ENCODE peak calls at places on chromosomes 6 and 20, in ten cellular contexts. X is sigmoid colon, C is breast epithelium, D is endothelial cell of umbilical vein, K is testis, M is transverse colon, O is A549, V is right lobe of liver, W is prostate gland, P is HCT116. L is an unnamed sample. For H3K4me1, the result is how much of the 10 kb centered on the place peaks cover.

GRCh38 chr6:155443168-155443567 is 12.5 kb downstream of the NOX3 start:
- DNase-seq in V (no peak), W (no peak), D (no peak), X (no peak), K (no peak), O (no peak), C (no peak), M (no peak), P (no peak), L (no peak)

GRCh38 chr6:52403627-52404026 is 16.5 kb upstream of the EFHC1 start:
- DNase-seq in P (no peak), O (no peak), X (no peak), W (peak), M (peak), K (no peak), V (no peak), D (no peak), C (peak), L (no peak)

GRCh38 chr20:10357974-10358373 is 76.0 kb downstream of the MKKS start:
- DNase-seq in K (no peak), M (no peak), D (peak), X (no peak), W (no peak), P (no peak), C (no peak), V (no peak), O (no peak), L (no peak)

GRCh38 chr6:149761438-149761837 is 11.9 kb downstream of the PCMT1 start:
- DNase-seq in P (no peak), M (no peak), W (no peak), C (no peak), O (no peak), X (no peak), V (no peak), K (no peak), D (no peak), L (no peak)

GRCh38 chr6:142482973-142483372 is 181.2 kb downstream of the ADGRG6 start:
- DNase-seq in X (no peak), W (no peak), P (no peak), M (no peak), D (no peak), K (no peak), V (no peak), C (no peak), O (no peak), L (no peak)

GRCh38 chr6:89610149-89610642 is 28.4 kb downstream of the LYRM2 start:
- DNase-seq in K (peak), X (peak), P (peak), V (peak), W (peak), D (peak), O (peak), C (peak), M (peak), L (peak)

GRCh38 chr20:8388707-8389106 is 256.6 kb downstream of the PLCB1 start:
- DNase-seq in P (no peak), V (no peak), K (no peak), M (no peak), W (no peak), C (no peak), D (no peak), O (no peak), X (no peak), L (no peak)

GRCh38 chr6:72305971-72306370 is 315.9 kb upstream of the KCNQ5 start:
- DNase-seq in D (no peak), O (no peak), V (no peak), W (no peak), C (no peak), M (no peak), P (no peak), K (no peak), X (no peak), L (no peak)

GRCh38 chr6:116251568-116252384 is 2.1 kb downstream of the TSPYL4 start:
- DNase-seq in D (peak), M (no peak), V (no peak), P (no peak), X (no peak), W (no peak), O (no peak), K (no peak), C (no peak), L (no peak)

GRCh38 chr20:19888269-19888669 is 128.9 kb upstream of the NAA20 start:
- DNase-seq in D (peak), W (peak), O (no peak), V (no peak), M (peak), K (no peak), C (no peak), P (no peak), X (peak), L (peak)

GRCh38 chr6:117265425-117266266 is at the start of gene VGLL2:
- DNase-seq in O (peak), V (peak), W (no peak), X (peak), P (no peak), C (no peak), M (peak), D (peak), K (peak), L (peak)

GRCh38 chr20:13947719-13948118 is 42.7 kb downstream of the SEL1L2 start:
- DNase-seq in C (no peak), O (no peak), K (no peak), P (no peak), M (no peak), D (no peak), X (no peak), W (no peak), V (no peak), L (no peak)

DNA sequence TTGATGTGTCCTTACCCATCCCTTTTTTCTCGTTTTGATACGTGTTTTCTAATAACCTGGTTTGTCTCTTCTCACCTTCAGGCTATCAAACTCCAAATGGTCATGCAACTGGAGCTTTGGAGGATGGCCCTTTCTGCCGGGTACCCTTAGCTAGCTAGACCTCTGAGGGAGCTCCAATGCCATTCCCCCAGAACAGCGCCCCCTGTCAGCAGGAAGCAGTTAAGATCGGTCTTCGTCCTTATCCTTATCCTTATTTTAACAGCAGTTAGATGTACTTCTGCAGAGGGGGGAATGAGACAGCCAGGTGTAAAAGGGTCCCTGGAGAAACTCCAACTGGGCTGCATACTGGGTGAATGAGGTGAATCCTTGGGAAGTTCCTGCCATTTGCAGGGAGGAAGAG is 37.2 kb downstream of the SEL1L2 start:
- DNase-seq in P (no peak), K (no peak), X (no peak), V (no peak), D (no peak), O (no peak), M (no peak), C (no peak), W (no peak), L (no peak)
- TF ChIP-seq CTCF in P (no peak), K (no peak), X (no peak), V (no peak), D (no peak), O (no peak), M (no peak), C (no peak), W (no peak), L (no peak)

DNA sequence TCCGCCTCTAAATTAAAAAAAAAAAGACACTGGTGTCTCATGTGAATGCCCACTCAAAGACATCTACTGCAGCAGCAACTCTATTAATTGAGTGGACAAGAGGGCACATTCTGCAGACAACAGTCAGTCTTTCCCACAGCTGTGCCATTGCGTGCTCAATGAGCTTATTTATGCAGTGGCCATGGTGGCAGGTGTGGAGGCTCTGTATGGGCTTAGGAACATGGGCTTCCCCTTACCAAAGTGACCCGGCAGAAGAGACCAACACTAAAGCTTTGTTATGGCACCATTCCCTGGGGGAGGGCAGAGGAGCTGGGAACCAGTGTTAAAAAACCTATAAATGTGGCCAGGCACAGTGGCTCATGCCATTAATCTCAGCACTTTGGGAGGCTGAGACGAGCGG is 4.2 kb upstream of the VAPB start:
- DNase-seq in X (no peak), C (no peak), P (no peak), D (no peak), V (no peak), W (no peak), K (no peak), O (no peak), M (no peak), L (no peak)
- TF ChIP-seq POLR2A in X (no peak), C (no peak), P (no peak), D (no peak), V (no peak), W (no peak), K (no peak), O (no peak), M (no peak), L (no peak)

GRCh38 chr20:40925829-40926228 is 102.8 kb upstream of the TOP1 start:
- DNase-seq in D (no peak), M (no peak), O (no peak), X (no peak), V (no peak), P (no peak), C (no peak), K (no peak), W (no peak), L (no peak)

GRCh38 chr20:40932436-40932835 is 96.2 kb upstream of the TOP1 start:
- DNase-seq in W (no peak), O (no peak), C (no peak), V (no peak), P (no peak), K (no peak), X (no peak), D (no peak), M (no peak), L (no peak)

GRCh38 chr20:40933758-40934157 is 94.9 kb upstream of the TOP1 start:
- DNase-seq in D (no peak), W (no peak), C (no peak), X (no peak), K (no peak), P (no peak), M (no peak), V (no peak), O (no peak), L (no peak)

GRCh38 chr20:40930561-40930960 is 98.1 kb upstream of the TOP1 start:
- DNase-seq in W (no peak), K (no peak), O (no peak), V (no peak), M (no peak), X (no peak), C (no peak), D (no peak), P (no peak), L (no peak)

GRCh38 chr20:40931348-40932044 is 97.1 kb upstream of the TOP1 start:
- DNase-seq in V (no peak), M (no peak), W (no peak), C (no peak), O (no peak), P (no peak), D (no peak), K (no peak), X (no peak), L (no peak)
- H3K4me1 ChIP-seq in V (under half), M (under half), W (under half), C (under half), O (under half), P (under half), D (under half), K (under half), X (under half), L (under half)

DNA sequence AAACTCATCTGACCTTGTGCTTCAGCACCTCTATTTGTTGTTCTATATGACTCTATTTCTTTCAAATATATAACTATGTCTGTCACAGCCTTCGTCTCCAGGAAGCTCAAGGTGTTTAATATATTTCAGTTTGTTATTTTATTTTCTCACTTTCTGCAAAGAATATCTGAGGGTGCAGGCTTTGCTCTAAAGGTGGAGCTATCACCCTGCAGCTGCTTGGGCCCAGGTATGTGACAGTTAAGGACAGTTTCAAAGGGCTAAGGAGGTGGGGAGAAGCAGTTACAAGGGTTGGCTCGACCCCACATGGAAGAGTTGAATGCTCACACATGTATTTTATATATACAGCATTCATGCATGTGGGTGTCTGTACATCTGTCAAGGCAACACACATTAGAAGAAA is 405.6 kb downstream of the BTBD9 start:
- DNase-seq in K (no peak), W (no peak), D (no peak), V (no peak), C (no peak), M (no peak), X (no peak), O (no peak), P (no peak), L (no peak)
- TF ChIP-seq CTCF in K (no peak), W (no peak), D (no peak), V (no peak), C (no peak), M (no peak), X (no peak), O (no peak), P (peak), L (no peak)

DNA sequence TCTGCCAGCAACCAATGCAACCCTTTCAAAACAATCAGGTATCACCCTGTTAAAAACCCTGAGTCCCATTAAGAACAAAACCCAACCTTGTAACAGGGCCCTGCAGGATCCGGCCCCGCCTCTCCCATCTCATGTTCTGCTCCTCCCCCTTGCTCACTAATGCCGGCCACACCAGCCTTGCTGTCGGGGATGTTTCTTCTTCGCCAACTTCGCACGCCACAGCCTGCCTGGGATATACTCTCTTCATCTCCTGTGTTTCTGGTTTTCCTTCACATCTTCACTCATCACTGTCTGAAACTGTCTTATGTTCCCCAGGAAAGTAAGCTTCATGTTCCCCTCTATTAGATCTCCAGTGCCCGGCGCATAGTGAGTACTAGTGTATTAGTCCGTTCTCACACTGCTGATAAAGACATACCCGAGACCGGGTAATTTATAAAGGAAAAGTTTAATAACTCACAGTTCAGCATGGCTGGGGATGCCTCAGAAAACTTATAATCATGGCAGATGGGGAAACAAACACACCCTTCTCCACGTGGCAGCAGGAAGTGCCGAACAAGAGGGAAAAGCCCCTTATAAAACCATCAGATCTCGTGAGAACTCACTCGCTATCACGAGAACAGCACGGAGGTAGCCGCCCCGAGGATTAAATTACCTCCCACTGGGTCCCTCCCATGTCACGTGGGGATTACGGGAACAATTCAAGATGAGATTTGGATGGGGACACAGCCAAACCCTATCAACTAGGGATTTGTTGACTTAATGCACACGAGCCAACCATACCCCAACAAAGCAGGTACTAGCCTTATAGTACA is 5.1 kb downstream of the TP53RK start:
- DNase-seq in C (no peak), K (peak), D (peak), W (peak), X (peak), O (no peak), P (no peak), V (no peak), M (no peak), L (peak)
- TF ChIP-seq POLR2A in C (no peak), K (no peak), D (no peak), W (no peak), X (no peak), O (no peak), P (no peak), V (peak), M (no peak), L (no peak)

GRCh38 chr20:49583343-49583668 is 15.4 kb upstream of the PTGIS start:
- DNase-seq in P (no peak), O (no peak), W (no peak), C (no peak), K (no peak), X (no peak), V (no peak), D (no peak), M (no peak), L (no peak)

GRCh38 chr20:49582413-49583334 is 14.7 kb upstream of the PTGIS start:
- DNase-seq in X (no peak), M (no peak), K (no peak), D (no peak), W (no peak), V (no peak), O (no peak), C (no peak), P (no peak), L (no peak)

GRCh38 chr20:49580818-49581174 is 12.9 kb upstream of the PTGIS start:
- DNase-seq in V (no peak), O (no peak), X (no peak), K (no peak), P (no peak), W (no peak), M (no peak), C (no peak), D (no peak), L (no peak)

GRCh38 chr20:49579874-49580817 is 12.2 kb upstream of the PTGIS start:
- DNase-seq in X (peak), C (no peak), O (no peak), K (no peak), W (no peak), M (no peak), V (no peak), P (no peak), D (peak), L (no peak)

GRCh38 chr20:49581482-49581881 is 13.5 kb upstream of the PTGIS start:
- DNase-seq in X (no peak), P (no peak), W (no peak), D (no peak), K (no peak), C (no peak), M (no peak), O (no peak), V (no peak), L (no peak)
- H3K4me1 ChIP-seq in X (under half), P (under half), W (under half), D (under half), K (under half), C (under half), M (under half), O (half or more), V (under half), L (under half)

L was measured in thyroid gland.